ENCODE peak calls at places on chromosomes 12 and 14, in six cellular contexts. F, U, P, W, X and J are unnamed samples.

GRCh38 chr12:97017213-97017612 is 110.2 kb downstream of the NEDD1 start:
- DNase-seq in F (no peak), U (no peak), P (no peak), W (no peak), X (no peak), J (no peak)

GRCh38 chr14:71238835-71239234 is 331.6 kb downstream of the PCNX1 start:
- DNase-seq in F (no peak), U (no peak), P (no peak), W (no peak), X (no peak), J (peak; percentile 66)

GRCh38 chr12:78732481-78732880 is 132.1 kb upstream of the SYT1 start:
- DNase-seq in F (no peak), U (no peak), P (no peak), W (no peak), X (no peak), J (no peak)

GRCh38 chr14:37232907-37233481 is 35.3 kb downstream of the MIPOL1 start:
- DNase-seq in F (no peak), U (no peak), P (no peak), W (no peak), X (peak; percentile 52), J (peak; percentile 81)

GRCh38 chr14:104135121-104135903 is 3.1 kb upstream of the KIF26A start:
- DNase-seq in F (no peak), U (no peak), P (peak; percentile 59), W (no peak), X (no peak), J (no peak)

GRCh38 chr12:14613718-14614117 is 46.0 kb upstream of the PLBD1 start:
- DNase-seq in F (no peak), U (no peak), P (no peak), W (no peak), X (no peak), J (peak; percentile 70)

GRCh38 chr14:61456720-61457119 is 135.3 kb downstream of the PRKCH start:
- DNase-seq in F (peak; percentile 84), U (peak; percentile 87), P (no peak), W (no peak), X (peak; percentile 95), J (peak; percentile 78)

GRCh38 chr12:69639400-69640016 is 28.8 kb upstream of the LRRC10 start:
- DNase-seq in F (peak; percentile 42), U (peak; percentile 70), P (peak; percentile 79), W (no peak), X (peak; percentile 40), J (peak; percentile 72)

GRCh38 chr14:29814153-29815057 is 113.2 kb downstream of the PRKD1 start:
- DNase-seq in F (no peak), U (peak; percentile 80), P (peak; percentile 69), W (no peak), X (peak; percentile 10), J (no peak)

GRCh38 chr14:103623883-103624482 is 5.0 kb upstream of the KLC1 start:
- DNase-seq in F (no peak), U (no peak), P (peak; percentile 73), W (no peak), X (no peak), J (no peak)

GRCh38 chr14:89848165-89848564 is 106.4 kb downstream of the EFCAB11 start:
- DNase-seq in F (no peak), U (no peak), P (no peak), W (no peak), X (no peak), J (no peak)

GRCh38 chr12:2853626-2854025 is 3.2 kb downstream of the TEX52 start:
- DNase-seq in F (peak; percentile 76), U (peak; percentile 92), P (peak; percentile 88), W (no peak), X (peak; percentile 82), J (peak; percentile 66)

GRCh38 chr12:47237751-47238211 is 158.0 kb upstream of the AMIGO2 start:
- DNase-seq in F (no peak), U (no peak), P (no peak), W (no peak), X (no peak), J (no peak)

GRCh38 chr12:25421651-25422150 is 131.4 kb downstream of the LMNTD1 start:
- DNase-seq in F (no peak), U (no peak), P (no peak), W (no peak), X (no peak), J (no peak)

GRCh38 chr12:88247241-88247643 is 105.1 kb downstream of the TMTC3 start:
- DNase-seq in F (no peak), U (no peak), P (no peak), W (no peak), X (no peak), J (peak; percentile 54)

DNA sequence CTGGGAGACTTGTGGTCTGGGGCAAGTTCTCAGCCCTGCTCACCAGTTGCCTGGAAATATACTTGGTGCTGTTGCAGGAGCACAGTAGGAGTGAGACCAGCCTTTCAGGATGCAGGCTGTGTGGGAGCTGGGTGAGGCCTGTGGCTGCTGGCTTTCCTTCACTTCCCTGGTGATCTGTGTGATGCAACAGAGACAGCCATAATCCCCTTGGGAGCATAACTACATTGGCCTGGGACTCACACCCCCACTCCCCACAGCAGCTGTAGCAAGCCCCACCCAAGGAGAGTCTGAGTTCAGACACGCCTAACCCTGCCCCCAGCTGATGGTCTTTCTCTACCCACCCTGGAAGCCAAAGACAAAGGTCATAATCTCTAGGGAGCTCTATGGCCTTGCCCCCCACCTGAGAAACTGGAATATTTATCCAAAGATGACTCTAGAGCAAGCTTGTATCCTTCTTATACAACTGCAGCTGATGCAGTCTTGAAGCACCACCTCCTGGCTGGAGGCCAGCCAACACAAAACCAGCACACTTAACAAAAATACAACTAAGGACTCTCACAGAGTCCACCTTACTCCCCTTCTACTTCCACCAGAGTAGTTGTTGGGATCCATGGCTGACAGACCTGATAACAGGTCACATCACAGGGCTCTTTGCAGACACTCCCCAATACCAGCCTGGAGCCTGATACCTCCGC is 190.4 kb upstream of the CPNE8 start:
- DNase-seq in F (no peak), U (no peak), P (no peak), W (no peak), X (no peak), J (peak; percentile 15)
- TF ChIP-seq CTCF in F (no peak), U (no peak), P (no peak), W (no peak), X (no peak), J (no peak)

DNA sequence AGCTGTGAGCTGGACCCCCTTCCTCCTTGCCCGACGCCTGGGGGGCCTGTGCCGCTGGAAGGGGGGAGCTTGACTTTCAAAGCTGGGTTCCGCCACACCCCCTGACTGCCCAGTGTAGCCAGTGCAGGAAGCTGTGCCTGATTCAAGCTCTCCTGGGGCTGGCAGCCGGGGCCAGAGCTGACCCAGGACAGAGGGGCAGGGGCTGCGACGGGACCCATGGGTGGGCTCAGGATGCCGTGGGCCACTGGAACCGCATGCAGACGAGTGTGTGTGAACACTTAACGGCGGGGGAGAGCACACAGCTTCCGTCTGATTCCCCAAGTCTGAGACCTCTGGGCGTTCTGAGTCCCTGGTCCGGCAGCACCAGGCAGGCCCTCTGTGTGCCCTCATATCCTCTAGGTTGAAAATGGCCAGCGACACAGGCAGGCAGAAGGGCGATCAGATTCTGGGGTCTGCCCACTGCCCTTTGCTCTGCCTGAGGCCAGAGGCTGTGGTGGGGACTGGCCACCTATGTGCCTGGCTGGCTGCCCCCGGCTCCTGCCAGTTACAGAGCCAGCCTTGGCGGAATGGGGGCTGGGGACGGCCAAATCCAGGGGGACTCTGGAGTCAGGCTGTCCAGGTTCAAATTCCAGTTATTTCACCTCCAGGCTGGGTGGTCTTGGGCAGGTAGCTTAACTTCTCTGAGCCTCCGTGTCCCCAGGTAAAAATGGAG is 54.0 kb downstream of the CYP46A1 start:
- DNase-seq in F (no peak), U (peak; percentile 77), P (peak; percentile 57), W (no peak), X (no peak), J (no peak)
- H3K4me3 ChIP-seq in F (peak overlapping the region; percentile 63), U (peak overlapping the region; percentile 65), P (peak overlapping the region; percentile 65), W (peak overlapping the region; percentile 76), X (peak overlapping the region; percentile 48), J (peak overlapping the region; percentile 25)

DNA sequence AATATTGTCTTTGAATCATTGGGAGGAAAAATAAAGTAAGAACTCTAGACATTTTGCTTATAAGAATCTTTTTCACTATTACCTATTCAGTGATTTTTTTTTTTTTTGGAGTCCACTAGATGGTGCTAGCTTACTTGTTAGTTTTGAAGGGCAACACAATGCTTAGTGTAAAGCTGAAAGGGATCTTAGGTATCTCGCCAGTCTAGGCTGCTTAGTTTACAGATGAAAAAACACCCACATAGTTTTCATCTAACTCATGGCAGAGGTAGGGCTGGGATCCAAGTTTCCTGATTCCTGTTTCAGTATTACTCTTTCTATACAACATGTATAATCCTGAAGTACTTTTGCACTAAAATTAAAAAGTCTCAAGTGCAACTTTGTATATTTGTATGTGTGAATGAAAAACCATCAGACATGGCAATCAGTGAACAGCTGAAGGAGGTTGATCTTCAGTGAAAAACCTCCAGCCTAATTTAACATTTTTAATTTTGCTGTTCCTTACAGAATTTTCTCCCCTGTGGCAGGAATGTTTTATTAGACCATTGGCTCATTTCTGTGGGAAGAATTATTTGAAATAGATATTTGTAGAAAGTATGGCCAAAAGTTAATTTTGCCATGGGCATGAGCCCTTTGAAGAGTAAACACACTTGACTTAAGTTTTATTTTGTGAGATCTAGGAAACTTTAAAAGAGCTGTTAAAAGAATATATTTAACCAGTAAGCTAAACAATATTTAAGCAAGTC is 40.7 kb downstream of the LRRIQ1 start:
- DNase-seq in F (no peak), U (no peak), P (no peak), W (no peak), X (no peak), J (peak; percentile 94)
- TF ChIP-seq CTCF in F (peak; percentile 18), U (peak; percentile 29), P (peak; percentile 32), W (no peak), X (no peak), J (peak; percentile 63)

DNA sequence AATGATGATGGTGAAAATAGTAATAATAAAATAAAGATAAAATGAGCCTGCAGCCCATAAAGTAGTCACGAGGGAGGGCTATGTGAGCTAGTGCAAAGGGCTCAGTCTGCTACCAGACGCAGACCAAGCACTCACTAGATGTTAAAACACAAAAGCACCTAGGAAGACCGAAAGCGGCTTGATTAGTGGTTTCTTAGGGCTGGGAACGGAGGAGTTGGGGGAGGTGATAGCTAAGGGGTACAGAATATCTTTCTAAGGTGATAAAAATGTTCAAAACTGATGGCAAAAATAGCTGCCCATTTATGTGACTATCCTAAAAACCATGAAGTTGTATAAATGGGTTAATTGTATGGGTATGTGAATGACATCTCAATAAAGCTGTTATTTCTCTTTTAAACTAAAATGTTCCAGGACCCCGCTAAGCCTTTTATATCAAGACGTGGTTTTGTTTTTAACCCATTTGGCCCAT is 39.6 kb downstream of the ACTN1 start:
- DNase-seq in F (no peak), U (no peak), P (no peak), W (no peak), X (no peak), J (no peak)
- H3K4me3 ChIP-seq in F (peak overlapping the region; percentile 4), U (peak overlapping the region; percentile 3), P (no peak overlapping the region), W (no peak overlapping the region), X (no peak overlapping the region), J (no peak overlapping the region)

GRCh38 chr14:55756078-55756477 is 176.1 kb downstream of the KTN1 start:
- DNase-seq in F (no peak), U (no peak), P (no peak), W (no peak), X (no peak), J (no peak)

GRCh38 chr14:55754471-55754870 is 174.5 kb downstream of the KTN1 start:
- DNase-seq in F (no peak), U (no peak), P (no peak), W (no peak), X (no peak), J (peak; percentile 88)

GRCh38 chr14:55754871-55755270 is 174.9 kb downstream of the KTN1 start:
- DNase-seq in F (no peak), U (no peak), P (no peak), W (no peak), X (no peak), J (no peak)

GRCh38 chr14:55752580-55753365 is 172.8 kb downstream of the KTN1 start:
- DNase-seq in F (no peak), U (no peak), P (no peak), W (no peak), X (no peak), J (peak; percentile 89)

GRCh38 chr14:55756563-55756962 is 176.6 kb downstream of the KTN1 start:
- DNase-seq in F (no peak), U (no peak), P (no peak), W (no peak), X (no peak), J (no peak)
- TF ChIP-seq CTCF in F (no peak), U (no peak), P (no peak), W (no peak), X (no peak), J (no peak)